ENCODE peak calls at places on chromosomes 6 and 20, in ten cellular contexts. One of them, this sample, is unnamed.

GRCh38 chr20:49983848-49984408 is 1.1 kb downstream of the SNAI1 start:
- DNase-seq in GM12878: no peak
- DNase-seq in H54: no peak
- DNase-seq in activated T-cell treated with anti-CD3 and anti-CD28 coated beads, Interleukin-2, amount 50 U/mL, for 72 hours: no peak
- DNase-seq in epithelial cell of prostate: no peak
- DNase-seq in dermis blood vessel endothelial cell: peak; percentile 38
- DNase-seq in stimulated activated naive B cell treated with anti-CD40 and anti-IgM and Interleukin-4, amounts not matched to agents 10 μg/mL and 1 μg/mL and 100 μg/mL, for 72 hours: no peak
- DNase-seq in AG08396: no peak
- DNase-seq in cardiac fibroblast: peak; percentile 48
- DNase-seq in left colon: no peak
- DNase-seq in this sample: peak; percentile 54

GRCh38 chr6:16674666-16675392 is 86.4 kb downstream of the ATXN1 start:
- DNase-seq in GM12878: no peak
- DNase-seq in H54: no peak
- DNase-seq in activated T-cell treated with anti-CD3 and anti-CD28 coated beads, Interleukin-2, amount 50 U/mL, for 72 hours: no peak
- DNase-seq in epithelial cell of prostate: no peak
- DNase-seq in dermis blood vessel endothelial cell: peak; percentile 70
- DNase-seq in stimulated activated naive B cell treated with anti-CD40 and anti-IgM and Interleukin-4, amounts not matched to agents 10 μg/mL and 1 μg/mL and 100 μg/mL, for 72 hours: no peak
- DNase-seq in AG08396: peak; percentile 29
- DNase-seq in cardiac fibroblast: peak; percentile 52
- DNase-seq in left colon: no peak
- DNase-seq in this sample: peak; percentile 55

GRCh38 chr6:8983202-8983688 is 547.9 kb upstream of the SLC35B3 start:
- DNase-seq in GM12878: peak; percentile 4
- DNase-seq in H54: peak; percentile 26
- DNase-seq in activated T-cell treated with anti-CD3 and anti-CD28 coated beads, Interleukin-2, amount 50 U/mL, for 72 hours: peak; percentile 57
- DNase-seq in epithelial cell of prostate: no peak
- DNase-seq in dermis blood vessel endothelial cell: peak; percentile 81
- DNase-seq in stimulated activated naive B cell treated with anti-CD40 and anti-IgM and Interleukin-4, amounts not matched to agents 10 μg/mL and 1 μg/mL and 100 μg/mL, for 72 hours: peak; percentile 24
- DNase-seq in AG08396: peak; percentile 81
- DNase-seq in cardiac fibroblast: peak; percentile 66
- DNase-seq in left colon: no peak
- DNase-seq in this sample: peak; percentile 78

GRCh38 chr20:41135187-41135887 is 2.0 kb upstream of the PLCG1 start:
- DNase-seq in GM12878: no peak
- DNase-seq in H54: no peak
- DNase-seq in activated T-cell treated with anti-CD3 and anti-CD28 coated beads, Interleukin-2, amount 50 U/mL, for 72 hours: peak; percentile 74
- DNase-seq in epithelial cell of prostate: no peak
- DNase-seq in dermis blood vessel endothelial cell: peak; percentile 79
- DNase-seq in stimulated activated naive B cell treated with anti-CD40 and anti-IgM and Interleukin-4, amounts not matched to agents 10 μg/mL and 1 μg/mL and 100 μg/mL, for 72 hours: peak; percentile 35
- DNase-seq in AG08396: no peak
- DNase-seq in cardiac fibroblast: peak; percentile 46
- DNase-seq in left colon: peak; percentile 38
- DNase-seq in this sample: peak; percentile 56

GRCh38 chr6:47934023-47934422 is 152.2 kb downstream of the OPN5 start:
- DNase-seq in GM12878: no peak
- DNase-seq in H54: no peak
- DNase-seq in activated T-cell treated with anti-CD3 and anti-CD28 coated beads, Interleukin-2, amount 50 U/mL, for 72 hours: no peak
- DNase-seq in epithelial cell of prostate: no peak
- DNase-seq in dermis blood vessel endothelial cell: peak; percentile 1
- DNase-seq in stimulated activated naive B cell treated with anti-CD40 and anti-IgM and Interleukin-4, amounts not matched to agents 10 μg/mL and 1 μg/mL and 100 μg/mL, for 72 hours: no peak
- DNase-seq in AG08396: no peak
- DNase-seq in cardiac fibroblast: no peak
- DNase-seq in left colon: no peak
- DNase-seq in this sample: no peak

GRCh38 chr20:32087117-32087516 is 22.4 kb upstream of the TM9SF4 start:
- DNase-seq in GM12878: no peak
- DNase-seq in H54: no peak
- DNase-seq in activated T-cell treated with anti-CD3 and anti-CD28 coated beads, Interleukin-2, amount 50 U/mL, for 72 hours: no peak
- DNase-seq in epithelial cell of prostate: no peak
- DNase-seq in dermis blood vessel endothelial cell: no peak
- DNase-seq in stimulated activated naive B cell treated with anti-CD40 and anti-IgM and Interleukin-4, amounts not matched to agents 10 μg/mL and 1 μg/mL and 100 μg/mL, for 72 hours: no peak
- DNase-seq in AG08396: no peak
- DNase-seq in cardiac fibroblast: no peak
- DNase-seq in left colon: no peak
- DNase-seq in this sample: no peak

GRCh38 chr6:107144014-107144413 is 28.7 kb upstream of the BEND3 start:
- DNase-seq in GM12878: no peak
- DNase-seq in H54: no peak
- DNase-seq in activated T-cell treated with anti-CD3 and anti-CD28 coated beads, Interleukin-2, amount 50 U/mL, for 72 hours: no peak
- DNase-seq in epithelial cell of prostate: no peak
- DNase-seq in dermis blood vessel endothelial cell: no peak
- DNase-seq in stimulated activated naive B cell treated with anti-CD40 and anti-IgM and Interleukin-4, amounts not matched to agents 10 μg/mL and 1 μg/mL and 100 μg/mL, for 72 hours: no peak
- DNase-seq in AG08396: no peak
- DNase-seq in cardiac fibroblast: no peak
- DNase-seq in left colon: no peak
- DNase-seq in this sample: no peak

GRCh38 chr20:58910473-58910872 is 58.0 kb downstream of the GNAS start:
- DNase-seq in GM12878: no peak
- DNase-seq in H54: no peak
- DNase-seq in activated T-cell treated with anti-CD3 and anti-CD28 coated beads, Interleukin-2, amount 50 U/mL, for 72 hours: no peak
- DNase-seq in epithelial cell of prostate: no peak
- DNase-seq in dermis blood vessel endothelial cell: no peak
- DNase-seq in stimulated activated naive B cell treated with anti-CD40 and anti-IgM and Interleukin-4, amounts not matched to agents 10 μg/mL and 1 μg/mL and 100 μg/mL, for 72 hours: no peak
- DNase-seq in AG08396: no peak
- DNase-seq in cardiac fibroblast: no peak
- DNase-seq in left colon: no peak
- DNase-seq in this sample: no peak

GRCh38 chr6:69894578-69895347 is 28.4 kb downstream of the COL19A1 start:
- DNase-seq in GM12878: peak; percentile 62
- DNase-seq in H54: no peak
- DNase-seq in activated T-cell treated with anti-CD3 and anti-CD28 coated beads, Interleukin-2, amount 50 U/mL, for 72 hours: no peak
- DNase-seq in epithelial cell of prostate: peak; percentile 68
- DNase-seq in dermis blood vessel endothelial cell: no peak
- DNase-seq in stimulated activated naive B cell treated with anti-CD40 and anti-IgM and Interleukin-4, amounts not matched to agents 10 μg/mL and 1 μg/mL and 100 μg/mL, for 72 hours: no peak
- DNase-seq in AG08396: no peak
- DNase-seq in cardiac fibroblast: peak; percentile 88
- DNase-seq in left colon: no peak
- DNase-seq in this sample: peak; percentile 93

GRCh38 chr6:166999845-167000253 is 652 bp downstream of the CEP43 start:
- DNase-seq in GM12878: no peak
- DNase-seq in H54: no peak
- DNase-seq in activated T-cell treated with anti-CD3 and anti-CD28 coated beads, Interleukin-2, amount 50 U/mL, for 72 hours: no peak
- DNase-seq in epithelial cell of prostate: no peak
- DNase-seq in dermis blood vessel endothelial cell: peak; percentile 49
- DNase-seq in stimulated activated naive B cell treated with anti-CD40 and anti-IgM and Interleukin-4, amounts not matched to agents 10 μg/mL and 1 μg/mL and 100 μg/mL, for 72 hours: no peak
- DNase-seq in AG08396: no peak
- DNase-seq in cardiac fibroblast: peak; percentile 7
- DNase-seq in left colon: peak; percentile 39
- DNase-seq in this sample: peak; percentile 13